ENCODE peak calls at places on chromosomes 11 and 22, in seven cellular contexts. K is HCT116, Y is H1, C is SK-N-SH, U is K562, Z is GM12878, X is HepG2. I is an unnamed sample.

GRCh38 chr11:73185680-73186293 is 32.3 kb upstream of the P2RY2 start:
- DNase-seq in K (no peak), Y (no peak), C (no peak), U (no peak), Z (no peak), X (no peak), I (peak)

GRCh38 chr11:111702623-111703022 is 63.6 kb downstream of the PPP2R1B start:
- DNase-seq in K (no peak), Y (no peak), C (no peak), U (no peak), Z (no peak), X (no peak), I (no peak)

GRCh38 chr22:35961480-35961902 is 67.1 kb downstream of the RBFOX2 start:
- DNase-seq in K (no peak), Y (peak), C (peak), U (no peak), Z (no peak), X (no peak), I (no peak)

GRCh38 chr11:73308963-73309960 is 1.2 kb downstream of the ARHGEF17 start:
- DNase-seq in K (peak), Y (peak), C (no peak), U (peak), Z (no peak), X (peak), I (peak)

GRCh38 chr11:35909866-35910265 is 34.0 kb upstream of the LDLRAD3 start:
- DNase-seq in K (no peak), Y (no peak), C (no peak), U (no peak), Z (no peak), X (no peak), I (no peak)

GRCh38 chr22:40436460-40437431 is 66.4 kb downstream of the SGSM3 start:
- DNase-seq in K (peak), Y (no peak), C (peak), U (peak), Z (peak), X (peak), I (no peak)

GRCh38 chr22:19107730-19108074 is 14.5 kb downstream of the DGCR2 start:
- DNase-seq in K (no peak), Y (no peak), C (no peak), U (no peak), Z (no peak), X (no peak), I (no peak)

GRCh38 chr11:120547871-120548681 is 36.5 kb downstream of the GRIK4 start:
- DNase-seq in K (peak), Y (no peak), C (peak), U (no peak), Z (no peak), X (peak), I (peak)

GRCh38 chr11:119445850-119446249 is 22.9 kb upstream of the THY1 start:
- DNase-seq in K (no peak), Y (no peak), C (no peak), U (no peak), Z (no peak), X (no peak), I (no peak)

GRCh38 chr22:20881231-20881630 is 22.4 kb downstream of the SNAP29 start:
- DNase-seq in K (no peak), Y (no peak), C (no peak), U (no peak), Z (no peak), X (no peak), I (peak)

GRCh38 chr11:125532668-125533067 is 36.6 kb upstream of the FEZ1 start:
- DNase-seq in K (no peak), Y (no peak), C (no peak), U (peak), Z (no peak), X (no peak), I (no peak)

GRCh38 chr11:45184640-45185039 is 38.2 kb downstream of the PRDM11 start:
- DNase-seq in K (no peak), Y (no peak), C (no peak), U (no peak), Z (no peak), X (no peak), I (no peak)

GRCh38 chr11:5364214-5364613 is 12.9 kb downstream of the OR51B6 start:
- DNase-seq in K (no peak), Y (no peak), C (no peak), U (no peak), Z (no peak), X (no peak), I (no peak)

GRCh38 chr11:12625438-12626071 is 48.7 kb upstream of the TEAD1 start:
- DNase-seq in K (no peak), Y (no peak), C (no peak), U (no peak), Z (no peak), X (no peak), I (no peak)

GRCh38 chr11:44858796-44859527 is 91.7 kb downstream of the TP53I11 start:
- DNase-seq in K (no peak), Y (no peak), C (no peak), U (no peak), Z (no peak), X (no peak), I (no peak)

GRCh38 chr11:74646215-74646614 is 53.8 kb downstream of the POLD3 start:
- DNase-seq in K (no peak), Y (no peak), C (peak), U (no peak), Z (no peak), X (no peak), I (no peak)

GRCh38 chr22:26952654-26953379 is 295.4 kb downstream of the MIAT start:
- DNase-seq in K (no peak), Y (peak), C (peak), U (no peak), Z (no peak), X (no peak), I (no peak)

GRCh38 chr11:68113986-68114385 is 7.2 kb downstream of the CHKA start:
- DNase-seq in K (no peak), Y (no peak), C (no peak), U (no peak), Z (no peak), X (no peak), I (no peak)

GRCh38 chr22:24592144-24592845 is 578 bp downstream of the LRRC75B start:
- DNase-seq in K (no peak), Y (peak), C (no peak), U (no peak), Z (no peak), X (no peak), I (no peak)

GRCh38 chr22:50105529-50106100 is 15.8 kb downstream of the MOV10L1 start:
- DNase-seq in K (no peak), Y (no peak), C (no peak), U (peak), Z (peak), X (no peak), I (no peak)

GRCh38 chr11:118915941-118916841 is 9.5 kb downstream of the BCL9L start:
- DNase-seq in K (no peak), Y (no peak), C (no peak), U (no peak), Z (no peak), X (no peak), I (no peak)

GRCh38 chr22:23251445-23252093 is 71.3 kb downstream of the BCR start:
- DNase-seq in K (peak), Y (no peak), C (no peak), U (no peak), Z (no peak), X (peak), I (no peak)

GRCh38 chr22:26124991-26125725 is 44.1 kb upstream of the SEZ6L start:
- DNase-seq in K (no peak), Y (no peak), C (no peak), U (no peak), Z (no peak), X (no peak), I (no peak)

GRCh38 chr11:131924446-131925240 is 554.2 kb downstream of the NTM start:
- DNase-seq in K (no peak), Y (no peak), C (no peak), U (no peak), Z (no peak), X (no peak), I (no peak)

GRCh38 chr11:57424802-57425564 is 1.9 kb downstream of the SLC43A3 start:
- DNase-seq in K (no peak), Y (no peak), C (no peak), U (peak), Z (peak), X (peak), I (peak)

GRCh38 chr11:93444671-93445073 is 98.5 kb downstream of the SMCO4 start:
- DNase-seq in K (no peak), Y (peak), C (no peak), U (peak), Z (no peak), X (peak), I (peak)

GRCh38 chr11:36231300-36231699 is 57.9 kb downstream of the COMMD9 start:
- DNase-seq in K (no peak), Y (no peak), C (peak), U (no peak), Z (no peak), X (no peak), I (no peak)

GRCh38 chr22:38707984-38708383 is 2.2 kb downstream of the GTPBP1 start:
- DNase-seq in K (no peak), Y (no peak), C (no peak), U (no peak), Z (no peak), X (no peak), I (no peak)

GRCh38 chr11:110903830-110904229 is 191.6 kb upstream of the ARHGAP20 start:
- DNase-seq in K (no peak), Y (no peak), C (no peak), U (no peak), Z (no peak), X (no peak), I (no peak)

GRCh38 chr22:50705219-50705691 is 32.6 kb downstream of the SHANK3 start:
- DNase-seq in K (no peak), Y (peak), C (peak), U (peak), Z (no peak), X (no peak), I (no peak)

GRCh38 chr11:107743161-107743560 is 31.3 kb upstream of the SLN start:
- DNase-seq in K (no peak), Y (no peak), C (no peak), U (no peak), Z (no peak), X (no peak), I (no peak)

GRCh38 chr22:32801436-32802290 is at the start of gene TIMP3:
- DNase-seq in K (no peak), Y (peak), C (peak), U (peak), Z (no peak), X (no peak), I (peak)

GRCh38 chr22:36510966-36511881 is 4.4 kb upstream of the FOXRED2 start:
- DNase-seq in K (no peak), Y (peak), C (peak), U (peak), Z (no peak), X (peak), I (peak)

GRCh38 chr11:61846351-61846750 is 18.3 kb downstream of the FADS2 start:
- DNase-seq in K (no peak), Y (no peak), C (no peak), U (no peak), Z (no peak), X (no peak), I (no peak)

GRCh38 chr11:63814383-63814736 is 1.1 kb downstream of the SPINDOC start:
- DNase-seq in K (no peak), Y (no peak), C (no peak), U (no peak), Z (no peak), X (no peak), I (no peak)
- TF ChIP-seq JUND in K (no peak), Y (no peak), C (no peak), U (no peak), Z (no peak), X (no peak), I (no peak)

GRCh38 chr11:32233276-32233675 is 142.4 kb downstream of the RCN1 start:
- DNase-seq in K (no peak), Y (no peak), C (no peak), U (no peak), Z (no peak), X (no peak), I (no peak)

GRCh38 chr11:32232516-32232915 is 141.6 kb downstream of the RCN1 start:
- DNase-seq in K (no peak), Y (no peak), C (no peak), U (no peak), Z (no peak), X (no peak), I (no peak)

GRCh38 chr11:32229566-32230240 is 138.8 kb downstream of the RCN1 start:
- DNase-seq in K (no peak), Y (no peak), C (no peak), U (no peak), Z (no peak), X (no peak), I (no peak)

GRCh38 chr11:32233928-32234327 is 143.1 kb downstream of the RCN1 start:
- DNase-seq in K (no peak), Y (no peak), C (no peak), U (no peak), Z (no peak), X (no peak), I (no peak)

DNA sequence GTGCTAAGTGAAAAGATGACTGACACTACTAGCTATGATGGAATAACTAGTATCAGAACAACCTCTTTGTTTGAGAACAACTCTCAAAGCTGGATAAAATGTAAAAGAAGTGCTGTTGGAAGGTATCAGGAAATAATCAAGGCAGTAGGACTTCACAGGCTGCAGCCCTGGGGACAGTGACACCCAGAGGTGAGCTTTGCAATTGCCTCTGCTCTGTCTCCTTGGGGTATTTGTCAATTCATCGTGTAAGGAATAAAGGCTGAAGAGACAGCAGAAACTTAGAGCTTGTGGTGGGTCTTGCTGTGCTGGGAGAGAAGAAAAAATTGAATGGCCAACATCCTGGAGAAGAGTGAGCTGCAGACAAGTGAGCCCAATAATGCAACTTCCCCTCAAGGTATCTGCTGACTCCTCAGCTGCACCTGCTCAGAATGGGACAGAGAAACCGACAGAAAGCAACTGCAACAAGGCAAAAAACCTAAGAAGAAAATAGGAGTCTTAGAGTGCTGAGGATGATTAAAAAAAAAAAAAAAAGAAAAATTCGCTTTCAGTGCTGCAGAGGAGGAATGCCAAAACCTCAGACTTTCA is 141.1 kb downstream of the RCN1 start:
- DNase-seq in K (peak), Y (peak), C (peak), U (peak), Z (no peak), X (peak), I (peak)
- TF ChIP-seq JUND in K (no peak), Y (no peak), C (no peak), U (no peak), Z (no peak), X (no peak), I (no peak)

GRCh38 chr11:27217948-27218410 is 145.0 kb downstream of the CCDC34 start:
- DNase-seq in K (no peak), Y (peak), C (no peak), U (no peak), Z (no peak), X (no peak), I (no peak)
- TF ChIP-seq JUND in K (no peak), Y (no peak), C (no peak), U (no peak), Z (no peak), X (no peak), I (no peak)

GRCh38 chr11:17930544-17931144 is 82.2 kb downstream of the SERGEF start:
- DNase-seq in K (no peak), Y (no peak), C (no peak), U (no peak), Z (no peak), X (no peak), I (no peak)
- TF ChIP-seq JUND in K (no peak), Y (no peak), C (no peak), U (no peak), Z (no peak), X (no peak), I (no peak)

DNA sequence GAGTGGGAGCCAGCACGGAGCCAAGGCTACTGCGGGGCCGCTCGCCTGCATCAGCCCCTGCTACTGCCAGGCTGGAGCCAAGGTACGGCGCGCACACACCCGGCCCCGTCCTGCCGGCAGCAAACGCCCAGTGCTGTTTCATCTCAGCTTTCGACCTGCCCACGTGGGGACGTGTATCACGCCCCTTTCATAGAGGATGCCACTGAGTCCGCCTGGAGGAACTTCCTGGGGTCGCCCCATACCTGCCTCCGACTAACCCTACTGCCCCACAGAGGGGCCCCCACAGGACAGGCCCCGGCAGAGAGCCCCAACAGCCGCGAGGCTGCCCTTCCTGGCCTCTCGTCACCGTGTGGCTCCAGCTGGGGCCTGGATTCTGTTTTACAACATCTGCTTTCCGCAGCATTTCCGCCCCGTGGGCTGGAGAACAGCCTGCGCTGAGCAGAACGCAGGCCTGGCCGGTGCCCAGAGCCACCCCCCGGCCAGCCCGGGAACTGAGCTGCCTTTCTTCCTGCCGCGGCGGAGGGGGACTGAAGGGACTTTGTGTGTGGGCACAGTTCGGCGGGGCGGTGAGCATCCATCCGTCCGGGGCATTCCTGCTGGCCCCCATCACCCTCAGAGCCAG is 22.9 kb upstream of the ARHGAP8 start:
- DNase-seq in K (no peak), Y (peak), C (peak), U (no peak), Z (no peak), X (no peak), I (no peak)
- TF ChIP-seq JUND in K (no peak), Y (no peak), C (no peak), U (no peak), Z (no peak), X (no peak), I (no peak)

DNA sequence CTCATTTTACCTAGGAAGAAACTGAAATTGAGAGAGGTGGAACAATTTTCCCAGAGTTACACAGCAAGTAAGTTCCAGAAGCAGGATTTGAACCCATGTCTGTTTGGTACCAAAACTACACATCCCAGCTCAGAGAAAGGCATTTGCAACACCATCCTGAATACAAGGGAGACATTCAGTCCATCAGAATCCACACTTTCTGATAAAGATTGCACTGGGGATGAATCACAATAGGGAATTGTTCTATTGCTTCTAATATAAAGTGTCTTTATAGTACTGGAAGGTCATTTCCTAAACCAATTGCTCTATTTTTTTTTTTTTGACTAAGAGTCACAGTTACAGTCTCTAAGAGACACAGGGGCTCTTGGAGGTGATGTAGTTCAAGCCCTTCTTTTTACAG is 208.1 kb upstream of the CADM1 start:
- DNase-seq in K (no peak), Y (no peak), C (no peak), U (no peak), Z (no peak), X (no peak), I (no peak)
- TF ChIP-seq JUND in K (no peak), Y (no peak), C (no peak), U (no peak), Z (no peak), X (no peak), I (no peak)

DNA sequence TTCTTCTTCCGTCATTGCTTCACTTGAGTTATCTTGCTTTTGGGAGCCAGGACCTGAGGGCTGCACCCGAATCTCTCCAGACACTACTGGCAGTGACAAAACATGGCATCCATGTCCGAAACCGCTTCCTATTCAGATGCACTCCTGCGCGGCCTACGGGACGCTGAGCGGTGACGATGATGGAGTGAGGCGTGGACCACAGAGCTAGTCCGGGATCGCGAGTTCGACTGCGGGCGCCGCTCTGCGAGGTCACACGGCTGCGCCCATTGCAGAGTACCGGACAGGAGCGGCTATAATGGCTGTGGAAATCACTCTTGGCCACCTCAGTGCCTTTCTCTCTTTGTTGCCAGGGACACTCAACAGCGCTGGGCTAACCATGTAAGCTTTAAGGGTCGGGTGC is 453.8 kb upstream of the CNTN5 start:
- DNase-seq in K (no peak), Y (no peak), C (no peak), U (no peak), Z (no peak), X (no peak), I (no peak)
- TF ChIP-seq JUND in K (no peak), Y (no peak), C (no peak), U (no peak), Z (no peak), X (no peak), I (no peak)

GRCh38 chr11:130022799-130023198 is 20.2 kb upstream of the PRDM10 start:
- DNase-seq in K (no peak), Y (no peak), C (no peak), U (no peak), Z (no peak), X (no peak), I (peak)
- TF ChIP-seq JUND in K (no peak), Y (no peak), C (no peak), U (no peak), Z (no peak), X (no peak), I (no peak)

GRCh38 chr11:8250981-8251620 is 12.6 kb downstream of the LMO1 start:
- DNase-seq in K (no peak), Y (peak), C (no peak), U (no peak), Z (no peak), X (no peak), I (no peak)

GRCh38 chr11:8251767-8252295 is 11.8 kb downstream of the LMO1 start:
- DNase-seq in K (no peak), Y (no peak), C (no peak), U (no peak), Z (no peak), X (no peak), I (no peak)

GRCh38 chr11:8252946-8253345 is 10.7 kb downstream of the LMO1 start:
- DNase-seq in K (no peak), Y (peak), C (no peak), U (no peak), Z (no peak), X (no peak), I (no peak)

GRCh38 chr11:8253566-8253965 is 10.1 kb downstream of the LMO1 start:
- DNase-seq in K (no peak), Y (peak), C (no peak), U (no peak), Z (no peak), X (no peak), I (no peak)

GRCh38 chr11:8252388-8252787 is 11.3 kb downstream of the LMO1 start:
- DNase-seq in K (no peak), Y (peak), C (no peak), U (no peak), Z (no peak), X (no peak), I (no peak)
- TF ChIP-seq JUND in K (no peak), Y (no peak), C (no peak), U (no peak), Z (no peak), X (no peak), I (no peak)

I was measured in T47D.